ENCODE peak calls at places on chromosome 14, in five cellular contexts. L, N, U, P and R are unnamed samples.

GRCh38 chr14:22900088-22900799 is 17.2 kb downstream of the REM2 start:
- DNase-seq in N (peak; percentile 77), L (no peak), U (peak; percentile 76), P (no peak), R (no peak)

GRCh38 chr14:55117816-55118441 is 11.1 kb upstream of the LGALS3 start:
- DNase-seq in P (no peak), U (no peak), L (peak; percentile 19), N (no peak), R (no peak)

GRCh38 chr14:51735851-51736250 is 84.1 kb downstream of the FRMD6 start:
- DNase-seq in P (no peak), U (no peak), N (no peak), L (no peak), R (no peak)

GRCh38 chr14:92040431-92041040 is 677 bp upstream of the TRIP11 start:
- DNase-seq in L (no peak), U (peak; percentile 12), P (no peak), N (peak; percentile 55), R (no peak)

GRCh38 chr14:53180272-53181221 is 27.4 kb upstream of the DDHD1 start:
- DNase-seq in N (no peak), U (peak; percentile 32), L (no peak), P (no peak), R (no peak)

GRCh38 chr14:61478971-61479473 is 157.6 kb downstream of the PRKCH start:
- DNase-seq in P (no peak), U (no peak), L (no peak), N (no peak), R (no peak)

GRCh38 chr14:53956427-53957201 is at the start of gene BMP4:
- DNase-seq in L (peak; percentile 95), U (peak; percentile 51), P (peak; percentile 96), N (no peak), R (peak; percentile 71)

GRCh38 chr14:67674139-67674479 is 323 bp downstream of the VTI1B start:
- DNase-seq in U (peak; percentile 91), P (peak; percentile 91), N (peak; percentile 80), L (peak; percentile 83), R (peak; percentile 78)

GRCh38 chr14:83849999-83850611 is 1679.8 kb upstream of the FLRT2 start:
- DNase-seq in U (no peak), L (no peak), P (no peak), N (no peak), R (no peak)

GRCh38 chr14:92456215-92457017 is 57.2 kb upstream of the RIN3 start:
- DNase-seq in L (peak; percentile 82), N (peak; percentile 53), P (no peak), U (peak; percentile 83), R (no peak)

GRCh38 chr14:35531960-35532747 is 1.8 kb upstream of the INSM2 start:
- DNase-seq in P (no peak), U (no peak), L (no peak), N (no peak), R (no peak)

GRCh38 chr14:77181124-77181602 is 435 bp upstream of the TMEM63C start:
- DNase-seq in P (no peak), U (no peak), N (no peak), L (no peak), R (no peak)

GRCh38 chr14:77184396-77185092 is 2.9 kb downstream of the TMEM63C start:
- DNase-seq in P (no peak), N (no peak), U (no peak), L (no peak), R (no peak)

GRCh38 chr14:77181603-77182437 is at the start of gene TMEM63C:
- DNase-seq in U (peak; percentile 84), N (peak; percentile 78), L (no peak), P (peak; percentile 87), R (peak; percentile 93)

GRCh38 chr14:77185093-77185465 is 3.5 kb downstream of the TMEM63C start:
- DNase-seq in L (no peak), P (no peak), U (no peak), N (no peak), R (no peak)

GRCh38 chr14:77183896-77184295 is 2.3 kb downstream of the TMEM63C start:
- DNase-seq in N (no peak), P (no peak), L (no peak), U (no peak), R (no peak)
- H3K27ac ChIP-seq in N (no peak overlapping the region), P (no peak overlapping the region), L (no peak overlapping the region), U (no peak overlapping the region), R (no peak overlapping the region)

GRCh38 chr14:100105357-100106169 is 40.3 kb downstream of the EVL start:
- DNase-seq in L (peak; percentile 67), U (no peak), N (no peak), P (peak; percentile 39), R (peak; percentile 37)

GRCh38 chr14:100103261-100104005 is 38.2 kb downstream of the EVL start:
- DNase-seq in L (peak; percentile 65), N (no peak), U (no peak), P (peak; percentile 66), R (peak; percentile 51)

GRCh38 chr14:100104006-100104352 is 38.8 kb downstream of the EVL start:
- DNase-seq in U (no peak), L (no peak), N (no peak), P (no peak), R (no peak)

GRCh38 chr14:100106260-100106659 is 41.0 kb downstream of the EVL start:
- DNase-seq in P (peak; percentile 3), L (peak; percentile 37), U (no peak), N (no peak), R (peak; percentile 21)

DNA sequence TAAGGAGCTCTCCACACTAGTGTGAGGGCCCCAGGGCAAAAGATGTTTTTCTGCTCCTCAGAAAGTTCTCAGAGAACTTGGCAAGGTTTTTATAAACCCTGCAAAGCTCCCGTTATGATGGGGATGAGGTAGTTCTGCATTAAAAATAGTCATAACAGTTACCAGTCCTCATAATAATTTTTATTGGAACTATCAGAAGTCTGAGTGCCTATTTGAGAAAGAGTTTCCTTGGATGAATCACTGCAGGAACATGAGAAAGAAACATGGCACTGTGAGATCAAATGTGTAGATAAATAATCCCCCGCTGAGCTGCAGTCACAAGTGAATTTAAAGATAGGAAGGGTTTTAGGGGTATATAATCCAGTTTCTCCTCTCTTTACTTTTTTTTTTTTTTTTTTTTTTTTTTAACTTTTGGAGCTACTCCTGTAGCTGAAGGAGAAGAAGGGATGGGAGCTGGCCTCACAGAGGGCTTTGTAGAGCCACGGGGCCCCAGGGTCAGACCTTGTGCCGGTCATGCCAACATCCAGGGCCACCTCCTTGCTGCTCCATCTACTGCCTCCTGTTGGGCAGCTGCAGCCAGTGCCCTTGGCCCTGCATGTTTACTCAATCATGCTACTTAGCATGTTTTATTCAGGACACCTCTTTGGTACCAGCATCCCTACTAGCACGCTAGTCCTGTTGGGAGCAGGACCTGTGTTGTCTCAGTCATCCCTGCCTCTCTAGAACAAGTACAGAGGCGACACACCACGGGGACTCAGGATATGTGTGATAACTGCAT is 39.5 kb downstream of the EVL start:
- DNase-seq in U (no peak), N (no peak), L (peak; percentile 55), P (peak; percentile 51), R (peak; percentile 38)
- TF ChIP-seq CTCF in U (no peak), N (no peak), L (no peak), P (no peak), R (no peak)

GRCh38 chr14:88321692-88322504 is 1.2 kb downstream of the KCNK10 start:
- DNase-seq in L (no peak), N (no peak), U (no peak), P (no peak), R (no peak)
- H3K4me3 ChIP-seq in L (no peak overlapping the region), N (no peak overlapping the region), U (no peak overlapping the region), P (no peak overlapping the region), R (no peak overlapping the region)

GRCh38 chr14:98445736-98446135 is 826.3 kb downstream of the BCL11B start:
- DNase-seq in L (no peak), N (no peak), U (no peak), P (no peak), R (no peak)
- H3K27ac ChIP-seq in L (no peak overlapping the region), N (no peak overlapping the region), U (no peak overlapping the region), P (no peak overlapping the region), R (no peak overlapping the region)

GRCh38 chr14:59277659-59278058 is 89.2 kb downstream of the DAAM1 start:
- DNase-seq in P (no peak), U (no peak), N (no peak), L (no peak), R (no peak)
- TF ChIP-seq CTCF in P (no peak), U (no peak), N (no peak), L (no peak), R (no peak)

GRCh38 chr14:104863131-104863862 is 1.8 kb upstream of the CEP170B start:
- DNase-seq in N (no peak), L (peak; percentile 56), P (peak; percentile 61), U (no peak), R (peak; percentile 67)
- H3K4me3 ChIP-seq in N (peak overlapping the region; percentile 90), L (no peak overlapping the region), P (peak overlapping the region; percentile 62), U (no peak overlapping the region), R (peak overlapping the region; percentile 94)

GRCh38 chr14:63759454-63759853 is 31.6 kb upstream of the SGPP1 start:
- DNase-seq in U (no peak), N (no peak), L (no peak), P (no peak), R (no peak)

GRCh38 chr14:63757211-63757610 is 29.3 kb upstream of the SGPP1 start:
- DNase-seq in P (no peak), U (no peak), N (no peak), L (no peak), R (no peak)

GRCh38 chr14:63761356-63762117 is 33.7 kb upstream of the SGPP1 start:
- DNase-seq in P (no peak), L (no peak), N (no peak), U (no peak), R (no peak)

GRCh38 chr14:63764103-63764502 is 36.2 kb upstream of the SGPP1 start:
- DNase-seq in U (no peak), N (no peak), L (no peak), P (no peak), R (no peak)

GRCh38 chr14:63760014-63760413 is 32.1 kb upstream of the SGPP1 start:
- DNase-seq in U (no peak), N (no peak), P (no peak), L (no peak), R (no peak)
- H3K27ac ChIP-seq in U (no peak overlapping the region), N (no peak overlapping the region), P (no peak overlapping the region), L (no peak overlapping the region), R (no peak overlapping the region)